ENCODE peak calls at places on chromosome 7, in four cellular contexts. O, F, B and Z are unnamed samples.

GRCh38 chr7:69276011-69276729 is 322.1 kb upstream of the AUTS2 start:
- DNase-seq in B (no peak), F (no peak), O (no peak), Z (no peak)

GRCh38 chr7:134660242-134660785 is 13.7 kb downstream of the BPGM start:
- DNase-seq in O (peak; percentile 30), F (no peak), B (no peak), Z (no peak)

GRCh38 chr7:138292951-138293350 is 167.1 kb upstream of the TRIM24 start:
- DNase-seq in F (no peak), B (no peak), O (no peak), Z (no peak)

GRCh38 chr7:6209340-6209739 is 63.1 kb downstream of the CYTH3 start:
- DNase-seq in B (no peak), F (no peak), O (no peak), Z (no peak)

GRCh38 chr7:120862987-120863386 is 5.0 kb upstream of the TSPAN12 start:
- DNase-seq in F (no peak), B (no peak), O (no peak), Z (no peak)

GRCh38 chr7:155741061-155741460 is 71.2 kb downstream of the SHH start:
- DNase-seq in F (no peak), O (no peak), B (no peak), Z (no peak)

GRCh38 chr7:148535227-148535626 is 55.3 kb upstream of the C7orf33 start:
- DNase-seq in F (no peak), O (no peak), B (no peak), Z (peak; percentile 64)

GRCh38 chr7:40348126-40348728 is 213.4 kb downstream of the SUGCT start:
- DNase-seq in O (no peak), F (no peak), B (no peak), Z (no peak)

GRCh38 chr7:97450516-97450915 is 281.4 kb upstream of the TAC1 start:
- DNase-seq in F (no peak), O (no peak), B (no peak), Z (no peak)

GRCh38 chr7:73988197-73988596 is 39.8 kb upstream of the ELN start:
- DNase-seq in O (peak; percentile 33), B (no peak), F (no peak), Z (no peak)

GRCh38 chr7:24756545-24756988 is 697 bp downstream of the GSDME start:
- DNase-seq in F (no peak), B (no peak), O (peak; percentile 60), Z (no peak)

GRCh38 chr7:140609646-140610045 is 31.0 kb downstream of the DENND2A start:
- DNase-seq in O (peak; percentile 93), B (no peak), F (no peak), Z (no peak)

GRCh38 chr7:141674201-141674671 is 27.7 kb downstream of the DENND11 start:
- DNase-seq in O (peak; percentile 6), F (no peak), B (no peak), Z (no peak)

GRCh38 chr7:93228302-93228701 is 2.0 kb upstream of the HEPACAM2 start:
- DNase-seq in B (peak; percentile 31), O (peak; percentile 74), F (peak; percentile 16), Z (peak; percentile 85)

GRCh38 chr7:148921806-148922205 is 37.7 kb upstream of the EZH2 start:
- DNase-seq in O (no peak), B (no peak), F (no peak), Z (no peak)

GRCh38 chr7:4791738-4792536 is 16.5 kb downstream of the AP5Z1 start:
- DNase-seq in B (no peak), F (peak; percentile 31), O (peak; percentile 88), Z (peak; percentile 66)

GRCh38 chr7:159212226-159212625 is 67.6 kb upstream of the VIPR2 start:
- DNase-seq in F (no peak), B (no peak), O (no peak), Z (no peak)

GRCh38 chr7:151137076-151137611 is 30.4 kb downstream of the GBX1 start:
- DNase-seq in F (no peak), B (no peak), O (no peak), Z (no peak)

GRCh38 chr7:94769726-94770125 is 113.8 kb upstream of the SGCE start:
- DNase-seq in F (no peak), O (no peak), B (no peak), Z (no peak)

GRCh38 chr7:47210283-47210854 is 371.5 kb downstream of the TNS3 start:
- DNase-seq in F (no peak), O (no peak), B (no peak), Z (no peak)

GRCh38 chr7:102913846-102914245 is 1.0 kb downstream of the LRRC17 start:
- DNase-seq in O (no peak), F (no peak), B (no peak), Z (no peak)

GRCh38 chr7:142338633-142339501 is 81.0 kb upstream of the PRSS58 start:
- DNase-seq in F (peak; percentile 82), O (peak; percentile 64), B (no peak), Z (no peak)

GRCh38 chr7:47941136-47941844 is 7.0 kb downstream of the PKD1L1 start:
- DNase-seq in O (peak; percentile 93), B (no peak), F (no peak), Z (no peak)

GRCh38 chr7:80428161-80429054 is 83.5 kb downstream of the GNAT3 start:
- DNase-seq in O (peak; percentile 75), B (no peak), F (no peak), Z (peak; percentile 41)

GRCh38 chr7:54090652-54091213 is 451.4 kb upstream of the VSTM2A start:
- DNase-seq in O (no peak), B (no peak), F (no peak), Z (no peak)

GRCh38 chr7:150439926-150440325 is 10.5 kb upstream of the GIMAP8 start:
- DNase-seq in F (no peak), B (no peak), O (peak; percentile 25), Z (no peak)

GRCh38 chr7:73626814-73627213 is 2.5 kb upstream of the MLXIPL start:
- DNase-seq in F (no peak), O (peak; percentile 78), B (no peak), Z (no peak)

GRCh38 chr7:84845971-84846370 is 340.9 kb downstream of the SEMA3D start:
- DNase-seq in O (no peak), B (no peak), F (no peak), Z (no peak)

GRCh38 chr7:23470290-23471089 is at the start of gene IGF2BP3:
- DNase-seq in B (peak; percentile 87), F (peak; percentile 79), O (peak; percentile 92), Z (peak; percentile 98)

GRCh38 chr7:114670676-114671075 is 251.2 kb upstream of the MDFIC start:
- DNase-seq in F (no peak), O (no peak), B (no peak), Z (no peak)

GRCh38 chr7:99380032-99380822 is 5.7 kb downstream of the ARPC1B start:
- DNase-seq in F (peak; percentile 62), B (peak; percentile 94), O (peak; percentile 85), Z (peak; percentile 88)

GRCh38 chr7:26005683-26006410 is 146.2 kb upstream of the NFE2L3 start:
- DNase-seq in F (no peak), B (no peak), O (no peak), Z (no peak)

GRCh38 chr7:74334026-74334425 is 44.8 kb downstream of the CLIP2 start:
- DNase-seq in B (no peak), O (peak; percentile 83), F (no peak), Z (no peak)

GRCh38 chr7:44748948-44749731 is 493 bp downstream of the ZMIZ2 start:
- DNase-seq in B (no peak), O (peak; percentile 53), F (peak; percentile 17), Z (peak; percentile 56)

GRCh38 chr7:44750424-44750823 is 1.8 kb downstream of the ZMIZ2 start:
- DNase-seq in F (no peak), O (no peak), B (no peak), Z (no peak)

GRCh38 chr7:44750921-44751571 is 2.4 kb downstream of the ZMIZ2 start:
- DNase-seq in O (no peak), F (peak; percentile 59), B (peak; percentile 81), Z (no peak)

GRCh38 chr7:44749992-44750391 is 1.3 kb downstream of the ZMIZ2 start:
- DNase-seq in B (no peak), F (no peak), O (no peak), Z (no peak)

GRCh38 chr7:44748042-44748947 is at the start of gene ZMIZ2:
- DNase-seq in B (no peak), O (peak; percentile 97), F (peak; percentile 89), Z (peak; percentile 95)
- H2AFZ ChIP-seq in B (peak within 1 kb of the TSS; percentile 93), O (peak within 1 kb of the TSS; percentile 89), F (peak within 1 kb of the TSS; percentile 96), Z (peak within 1 kb of the TSS; percentile 60)

DNA sequence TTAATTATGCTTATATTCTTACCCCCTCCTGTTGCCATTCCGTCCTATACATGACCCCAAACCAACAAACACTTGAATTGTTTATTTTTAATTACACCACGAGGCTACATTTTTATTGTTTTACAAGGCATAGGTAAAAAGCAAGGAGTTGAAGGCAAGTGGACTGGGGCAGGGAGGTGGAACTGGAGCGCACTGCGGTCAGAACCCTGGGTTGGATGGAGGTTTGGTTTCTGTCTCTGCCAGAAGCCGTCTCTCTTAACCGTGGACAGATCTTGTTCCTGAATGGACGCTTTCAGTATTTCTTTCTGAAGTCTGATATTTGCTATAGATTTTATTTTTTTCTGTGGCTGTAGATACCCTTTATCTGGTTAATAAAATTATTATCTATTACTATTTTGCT is 19.9 kb upstream of the IGFBP3 start:
- DNase-seq in B (no peak), F (no peak), O (no peak), Z (no peak)
- H2AFZ ChIP-seq in B (no peak overlapping the region), F (no peak overlapping the region), O (no peak overlapping the region), Z (no peak overlapping the region)

DNA sequence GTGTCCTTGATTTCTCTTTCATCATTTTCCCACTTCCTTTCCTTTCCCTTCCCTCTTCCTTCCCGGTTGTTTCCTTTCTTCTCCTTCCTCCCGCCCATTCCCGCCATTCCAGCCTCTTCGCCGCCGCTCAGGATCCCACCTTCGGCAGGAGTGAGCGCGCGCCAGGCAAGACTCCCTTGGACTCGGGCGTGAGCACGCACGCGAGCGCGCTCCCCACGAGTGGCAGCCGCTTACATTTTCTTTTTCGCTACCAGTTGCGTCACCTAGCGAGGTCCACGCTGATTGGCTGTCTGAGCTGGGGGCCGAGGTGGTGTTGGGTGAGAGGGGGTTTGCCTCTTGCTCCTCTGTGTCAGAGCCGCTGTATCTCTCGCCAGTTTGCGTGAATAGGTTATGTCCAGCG is 11.8 kb downstream of the ZAN start:
- DNase-seq in F (no peak), O (peak; percentile 83), B (no peak), Z (no peak)
- H2AFZ ChIP-seq in F (no peak overlapping the region), O (peak overlapping the region; percentile 82), B (no peak overlapping the region), Z (no peak overlapping the region)

DNA sequence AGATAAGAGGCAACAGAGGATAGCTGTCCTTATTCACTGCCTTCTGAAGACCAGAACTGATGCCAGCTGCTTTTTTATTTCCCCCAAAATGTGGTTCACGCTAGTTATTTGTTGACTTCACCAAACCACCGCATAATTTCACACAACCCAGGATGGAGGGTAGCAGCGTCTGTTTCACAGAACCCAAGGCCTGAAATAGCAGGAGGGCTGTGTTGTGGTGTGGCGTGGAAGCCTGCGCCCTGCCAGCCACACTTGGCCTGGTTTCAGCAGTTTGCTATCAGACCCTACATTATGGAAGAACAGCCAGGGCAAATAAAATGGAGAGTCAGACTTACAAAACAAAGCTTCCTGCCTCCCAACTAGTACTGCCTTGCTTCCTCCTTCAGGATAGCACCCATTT is 155.4 kb downstream of the DYNC1I1 start:
- DNase-seq in B (no peak), O (no peak), F (no peak), Z (no peak)
- H2AFZ ChIP-seq in B (no peak overlapping the region), O (no peak overlapping the region), F (peak overlapping the region; percentile 10), Z (no peak overlapping the region)